ENCODE peak calls at places on chromosomes 7 and 10, in eight cellular contexts. C is fibroblast of the aortic adventitia, B is fibroblast of lung, N is GM23248, U is GM20000, O is HEK293T, A is neuronal stem cell, Y is OCI-LY7. J is an unnamed sample.
A peak's percentile ranks its signal among the peaks of the same experiment; 100 is the strongest.

GRCh38 chr10:42960491-42961155 is 116.2 kb upstream of the RET start:
- DNase-seq in B (peak; percentile 8), A (no peak), U (no peak), C (peak; percentile 19), Y (no peak), O (no peak), N (peak; percentile 55), J (peak; percentile 22)

GRCh38 chr10:110032801-110033723 is 25.3 kb downstream of the ADD3 start:
- DNase-seq in O (no peak), C (peak; percentile 60), N (no peak), B (peak; percentile 36), U (no peak), A (no peak), Y (no peak), J (no peak)

GRCh38 chr10:102502029-102502336 is 529 bp downstream of the ACTR1A start:
- DNase-seq in A (peak; percentile 99), U (peak; percentile 96), C (peak; percentile 100), Y (peak; percentile 99), N (peak; percentile 99), B (peak; percentile 100), O (peak; percentile 100), J (peak; percentile 100)

GRCh38 chr10:125411724-125412123 is 251.4 kb upstream of the CTBP2 start:
- DNase-seq in Y (no peak), B (peak; percentile 85), U (no peak), C (peak; percentile 78), N (peak; percentile 90), O (no peak), A (no peak), J (peak; percentile 86)

GRCh38 chr10:45421231-45422097 is 47.4 kb downstream of the ALOX5 start:
- DNase-seq in N (no peak), U (peak; percentile 34), Y (no peak), B (peak; percentile 8), A (no peak), C (no peak), O (no peak), J (no peak)

GRCh38 chr7:106484562-106484961 is 176.4 kb downstream of the CCDC71L start:
- DNase-seq in B (peak; percentile 62), O (no peak), Y (no peak), N (peak; percentile 58), A (no peak), U (no peak), C (peak; percentile 55), J (no peak)

GRCh38 chr10:6047847-6048246 is 14.3 kb downstream of the IL2RA start:
- DNase-seq in O (no peak), U (no peak), C (no peak), N (no peak), B (no peak), A (no peak), Y (no peak), J (no peak)

GRCh38 chr10:49254556-49255318 is 44.2 kb upstream of the C10orf71 start:
- DNase-seq in Y (no peak), N (no peak), U (no peak), B (no peak), C (no peak), A (no peak), O (no peak), J (no peak)

GRCh38 chr7:95986136-95986535 is 213.8 kb downstream of the DYNC1I1 start:
- DNase-seq in Y (no peak), B (peak; percentile 15), U (no peak), N (no peak), O (no peak), C (no peak), A (no peak), J (no peak)

GRCh38 chr7:39702133-39702532 is 78.8 kb downstream of the RALA start:
- DNase-seq in C (no peak), O (no peak), Y (no peak), A (no peak), N (no peak), B (peak; percentile 71), U (no peak), J (no peak)

GRCh38 chr10:62779487-62780248 is 24.9 kb upstream of the ADO start:
- DNase-seq in C (peak; percentile 24), B (no peak), A (no peak), U (peak; percentile 72), Y (peak; percentile 86), O (no peak), N (peak; percentile 69), J (no peak)

GRCh38 chr10:7525314-7526016 is 114.6 kb upstream of the SFMBT2 start:
- DNase-seq in C (peak; percentile 80), Y (peak; percentile 83), B (peak; percentile 87), N (peak; percentile 82), U (peak; percentile 87), O (peak; percentile 71), A (peak; percentile 64), J (peak; percentile 63)

GRCh38 chr7:21167942-21168341 is 259.9 kb upstream of the SP4 start:
- DNase-seq in Y (no peak), U (no peak), C (no peak), B (no peak), A (no peak), N (no peak), O (no peak), J (no peak)

GRCh38 chr10:121610798-121611325 is 12.6 kb upstream of the FGFR2 start:
- DNase-seq in U (no peak), Y (no peak), O (no peak), C (no peak), N (no peak), B (no peak), A (no peak), J (no peak)

GRCh38 chr7:109527833-109528232 is 958.2 kb downstream of the DNAJB9 start:
- DNase-seq in A (no peak), U (no peak), O (no peak), N (no peak), Y (no peak), B (no peak), C (no peak), J (no peak)